ENCODE peak calls at places on chromosome 16, in four cellular contexts. H is ovary, Y is GM12865, U is AG09309. O is an unnamed sample.

GRCh38 chr16:73145166-73145565 is 97.2 kb upstream of the ZFHX3 start:
- DNase-seq in H (no peak), Y (no peak), U (no peak), O (no peak)

GRCh38 chr16:84449156-84450140 is 55.0 kb downstream of the MEAK7 start:
- DNase-seq in H (no peak), Y (no peak), U (no peak), O (no peak)

GRCh38 chr16:11411059-11411550 is 65.8 kb downstream of the RMI2 start:
- DNase-seq in H (no peak), Y (no peak), U (no peak), O (no peak)

GRCh38 chr16:24976971-24977672 is 38.0 kb downstream of the ARHGAP17 start:
- DNase-seq in H (no peak), Y (no peak), U (no peak), O (no peak)

GRCh38 chr16:47887496-47887895 is 268.3 kb downstream of the ABCC12 start:
- DNase-seq in H (no peak), Y (no peak), U (no peak), O (no peak)

GRCh38 chr16:58035356-58036170 is 10.0 kb downstream of the MMP15 start:
- DNase-seq in H (no peak), Y (no peak), U (no peak), O (no peak)

GRCh38 chr16:971981-972315 is 1.2 kb upstream of the LMF1 start:
- DNase-seq in H (no peak), Y (no peak), U (no peak), O (no peak)

GRCh38 chr16:83994703-83995102 is 26.7 kb downstream of the NECAB2 start:
- DNase-seq in H (no peak), Y (no peak), U (no peak), O (no peak)

GRCh38 chr16:67959520-67959919 is 8.9 kb downstream of the SLC12A4 start:
- DNase-seq in H (peak), Y (no peak), U (no peak), O (peak)

GRCh38 chr16:4375717-4376116 is 4.1 kb downstream of the VASN start:
- DNase-seq in H (no peak), Y (no peak), U (no peak), O (no peak)

GRCh38 chr16:1535391-1536291 is 2.2 kb downstream of the TMEM204 start:
- DNase-seq in H (peak), Y (no peak), U (no peak), O (no peak)

GRCh38 chr16:48904333-48904732 is 294.4 kb upstream of the N4BP1 start:
- DNase-seq in H (no peak), Y (no peak), U (no peak), O (no peak)

GRCh38 chr16:73231969-73232554 is 184.1 kb upstream of the ZFHX3 start:
- DNase-seq in H (no peak), Y (no peak), U (no peak), O (no peak)

GRCh38 chr16:69315486-69316311 is 4.5 kb downstream of the VPS4A start:
- DNase-seq in H (no peak), Y (no peak), U (no peak), O (no peak)

GRCh38 chr16:2016407-2016922 is 3.1 kb upstream of the NPW start:
- DNase-seq in H (no peak), Y (no peak), U (no peak), O (no peak)

GRCh38 chr16:75120253-75120652 is 3.7 kb upstream of the LDHD start:
- DNase-seq in H (no peak), Y (no peak), U (no peak), O (no peak)

GRCh38 chr16:56513972-56514371 is 5.9 kb downstream of the BBS2 start:
- DNase-seq in H (no peak), Y (peak), U (peak), O (no peak)

GRCh38 chr16:10966129-10966528 is 21.8 kb downstream of the CLEC16A start:
- DNase-seq in H (no peak), Y (no peak), U (no peak), O (no peak)

GRCh38 chr16:46688101-46688656 is 799 bp downstream of the VPS35 start:
- DNase-seq in H (no peak), Y (no peak), U (no peak), O (peak)

GRCh38 chr16:1295465-1295864 is 14.0 kb upstream of the UBE2I start:
- DNase-seq in H (no peak), Y (no peak), U (no peak), O (no peak)

GRCh38 chr16:68356919-68357286 is 46.1 kb downstream of the PRMT7 start:
- DNase-seq in H (no peak), Y (no peak), U (no peak), O (no peak)

GRCh38 chr16:35745191-35745590 is 2285.8 kb downstream of the TP53TG3F start:
- DNase-seq in H (no peak), Y (no peak), U (no peak), O (no peak)

GRCh38 chr16:19410435-19411153 is 7.1 kb upstream of the TMC5 start:
- DNase-seq in H (no peak), Y (peak), U (no peak), O (no peak)

GRCh38 chr16:88939814-88940195 is 37.2 kb downstream of the CBFA2T3 start:
- DNase-seq in H (no peak), Y (no peak), U (no peak), O (peak)

GRCh38 chr16:85484337-85485295 is 128.5 kb upstream of the GSE1 start:
- DNase-seq in H (no peak), Y (no peak), U (no peak), O (no peak)

GRCh38 chr16:48188449-48189102 is 32.8 kb upstream of the ABCC12 start:
- DNase-seq in H (no peak), Y (peak), U (no peak), O (no peak)

GRCh38 chr16:56915311-56916105 is 16.4 kb upstream of the HERPUD1 start:
- DNase-seq in H (peak), Y (no peak), U (no peak), O (no peak)

DNA sequence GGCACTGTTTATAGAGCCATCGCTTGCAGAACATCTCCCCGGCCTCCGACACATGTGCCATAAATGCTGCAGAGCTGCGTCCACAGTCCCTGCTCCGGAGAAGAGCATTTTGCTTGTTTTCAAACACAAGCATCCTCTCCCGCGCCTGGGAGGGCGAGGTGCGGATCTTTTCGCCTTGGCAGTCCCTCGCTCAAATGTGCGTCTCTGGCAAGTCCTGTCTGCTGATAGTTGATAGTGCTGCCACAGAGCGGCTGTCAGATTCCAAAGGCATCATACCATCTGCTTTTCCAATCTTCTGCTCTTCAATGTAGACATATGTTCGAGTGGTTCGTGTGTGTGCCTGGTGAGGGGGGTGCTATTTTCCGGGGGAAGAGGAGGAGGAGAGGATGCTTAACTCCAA is 603.7 kb downstream of the MAF start:
- DNase-seq in H (no peak), Y (no peak), U (no peak), O (no peak)
- TF ChIP-seq CTCF in H (no peak), Y (no peak), U (no peak), O (no peak)

GRCh38 chr16:51144203-51144602 is 6.9 kb downstream of the SALL1 start:
- DNase-seq in H (no peak), Y (no peak), U (no peak), O (no peak)

GRCh38 chr16:51148674-51149228 is 2.3 kb downstream of the SALL1 start:
- DNase-seq in H (no peak), Y (no peak), U (no peak), O (no peak)

GRCh38 chr16:51149251-51149661 is 1.8 kb downstream of the SALL1 start:
- DNase-seq in H (no peak), Y (no peak), U (no peak), O (no peak)

GRCh38 chr16:51147776-51148673 is 3.0 kb downstream of the SALL1 start:
- DNase-seq in H (no peak), Y (no peak), U (no peak), O (no peak)

DNA sequence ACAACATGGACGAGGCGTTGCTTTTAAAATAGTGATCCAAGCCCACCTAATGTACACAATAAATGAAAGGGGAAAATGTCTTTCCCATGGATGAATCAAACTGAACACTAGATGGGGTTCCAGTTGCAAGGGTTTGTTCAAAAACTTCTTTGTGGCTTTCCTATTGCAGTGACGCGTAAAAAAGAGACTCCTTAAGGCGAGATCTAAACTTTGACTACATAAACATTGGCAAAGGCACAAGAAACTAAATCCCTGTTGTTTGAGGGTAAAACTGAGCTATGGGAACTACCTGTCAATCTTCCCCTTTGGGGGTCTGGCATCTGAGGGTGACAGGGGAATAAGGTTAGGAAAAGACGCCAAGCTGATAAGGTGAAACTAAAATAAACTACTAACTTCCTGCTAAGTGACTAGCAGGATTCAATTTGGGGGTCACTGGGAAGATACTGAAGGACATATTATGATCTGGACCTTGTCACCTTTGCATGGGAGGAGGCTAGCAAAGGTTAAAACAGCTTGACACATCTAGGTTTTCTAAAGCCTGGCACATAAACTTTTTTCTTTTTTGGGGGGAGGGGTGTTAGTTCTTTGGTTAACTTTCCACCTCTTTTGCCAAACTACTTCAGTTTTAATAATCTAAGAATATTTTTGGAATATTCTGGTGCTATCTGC is 4.7 kb downstream of the SALL1 start:
- DNase-seq in H (no peak), Y (no peak), U (no peak), O (no peak)
- TF ChIP-seq CTCF in H (no peak), Y (no peak), U (peak), O (no peak)

GRCh38 chr16:50627419-50627818 is 53.7 kb downstream of the SNX20 start:
- DNase-seq in H (peak), Y (peak), U (no peak), O (peak)
- TF ChIP-seq CTCF in H (peak), Y (peak), U (peak), O (peak)

DNA sequence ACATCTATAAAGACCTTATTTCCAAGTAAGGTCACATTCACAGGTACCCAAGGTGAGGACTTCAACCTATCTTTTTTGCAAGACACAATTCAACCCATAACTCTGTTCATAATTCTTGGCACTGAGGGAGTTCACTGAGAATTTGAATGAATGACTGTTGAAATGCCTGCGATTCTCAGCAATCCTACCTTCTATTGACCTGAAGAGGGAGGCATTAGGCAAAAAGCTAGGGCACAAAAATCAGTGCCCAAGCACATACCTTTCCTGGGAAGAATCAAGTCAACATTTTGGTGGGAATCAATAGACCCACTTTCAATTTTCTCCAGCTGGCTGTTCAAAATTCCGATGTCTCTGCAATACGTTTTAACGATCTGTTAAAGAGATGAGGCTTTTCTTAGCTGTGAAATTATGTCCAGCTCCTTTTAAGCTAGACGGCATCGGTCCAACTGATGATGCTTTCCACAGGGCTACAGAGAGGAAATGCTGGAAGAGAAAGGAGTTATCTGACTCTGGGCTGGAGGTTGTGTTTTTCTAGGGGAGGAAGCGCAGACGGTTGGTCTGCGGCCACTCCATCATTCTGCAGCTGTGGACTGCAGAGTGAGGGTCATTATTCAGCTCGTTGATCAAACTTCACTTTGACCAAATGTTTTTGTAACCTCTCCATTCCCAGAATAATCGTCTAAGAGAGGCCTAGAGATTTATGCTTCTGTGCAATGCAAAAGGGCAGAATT is 25.1 kb downstream of the BCO1 start:
- DNase-seq in H (peak), Y (no peak), U (no peak), O (no peak)
- TF ChIP-seq CTCF in H (no peak), Y (no peak), U (peak), O (no peak)

GRCh38 chr16:64952177-64952576 is 169.7 kb downstream of the CDH11 start:
- DNase-seq in H (no peak), Y (peak), U (peak), O (no peak)

GRCh38 chr16:64951681-64952080 is 170.2 kb downstream of the CDH11 start:
- DNase-seq in H (no peak), Y (no peak), U (no peak), O (no peak)

GRCh38 chr16:64950731-64951130 is 171.1 kb downstream of the CDH11 start:
- DNase-seq in H (no peak), Y (no peak), U (no peak), O (no peak)

GRCh38 chr16:64951193-64951592 is 170.7 kb downstream of the CDH11 start:
- DNase-seq in H (no peak), Y (peak), U (no peak), O (no peak)

DNA sequence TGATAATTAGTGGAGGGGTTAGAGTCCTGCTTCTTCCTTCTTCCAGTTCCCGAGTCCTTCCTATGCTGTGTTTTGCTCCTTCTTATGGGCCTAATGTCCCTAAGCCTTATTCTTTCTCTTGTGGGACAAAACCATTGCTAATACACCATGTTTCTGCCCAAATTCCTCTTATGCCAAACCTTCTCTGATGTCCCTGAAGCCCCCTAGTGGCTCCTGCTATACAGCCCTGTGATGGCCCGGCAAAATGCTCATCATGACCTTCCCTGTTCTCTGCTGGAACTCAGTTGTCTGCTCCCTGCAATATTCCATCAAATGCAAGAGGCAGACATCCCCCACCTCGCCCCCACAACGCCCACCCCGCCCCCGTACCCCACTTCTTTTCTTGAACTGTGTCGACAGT is 171.6 kb downstream of the CDH11 start:
- DNase-seq in H (no peak), Y (no peak), U (no peak), O (no peak)
- TF ChIP-seq CTCF in H (no peak), Y (no peak), U (peak), O (no peak)

DNA sequence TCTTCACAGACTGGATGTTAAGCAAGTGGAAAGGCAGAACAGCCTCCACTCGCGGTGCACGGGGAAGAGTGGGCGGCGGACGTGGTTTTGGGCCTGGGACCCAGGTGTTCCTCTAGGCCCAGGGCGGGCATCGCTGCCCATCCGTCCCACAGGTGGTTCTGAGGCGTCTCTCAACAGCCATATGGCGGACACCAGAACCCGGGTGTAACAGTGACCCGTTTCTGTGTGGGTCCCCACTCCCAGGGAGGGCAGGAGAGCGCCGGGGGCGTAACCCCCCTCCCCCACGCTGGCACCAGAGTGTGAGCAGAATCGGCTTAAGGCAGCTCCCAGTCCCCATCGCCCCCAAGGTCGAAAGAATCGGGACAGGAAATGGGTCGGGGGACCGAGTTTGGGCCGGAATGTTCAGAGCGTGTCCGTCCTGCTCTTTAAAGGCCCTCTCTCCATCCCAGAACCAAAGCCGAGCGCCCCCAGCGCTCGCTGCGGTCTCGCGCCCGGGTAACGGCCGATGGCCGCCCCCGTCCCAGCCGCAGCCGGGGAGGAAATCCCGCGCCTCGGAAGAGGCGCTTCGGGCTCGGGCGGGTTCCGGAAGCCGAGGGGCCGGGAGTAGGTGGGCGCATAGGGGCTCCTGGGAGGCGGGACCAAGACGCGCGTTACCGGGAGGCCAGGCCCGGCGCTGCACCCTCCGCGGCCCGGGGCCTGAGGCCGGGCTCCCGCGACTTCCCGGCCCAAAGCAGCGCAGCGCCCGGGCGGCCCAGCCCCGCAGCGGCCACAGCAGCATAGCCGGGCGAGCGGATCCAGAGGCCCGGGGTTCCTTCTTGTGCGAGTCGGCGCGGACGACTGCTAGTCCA is at the start of gene TK2:
- DNase-seq in H (peak), Y (peak), U (no peak), O (peak)
- TF ChIP-seq CTCF in H (no peak), Y (no peak), U (peak), O (peak)

GRCh38 chr16:21264226-21265036 is 13.7 kb downstream of the CRYM start:
- DNase-seq in H (no peak), Y (no peak), U (no peak), O (peak)

GRCh38 chr16:21265104-21265825 is 12.8 kb downstream of the CRYM start:
- DNase-seq in H (no peak), Y (peak), U (no peak), O (peak)

GRCh38 chr16:21260870-21261791 is 17.0 kb downstream of the CRYM start:
- DNase-seq in H (no peak), Y (no peak), U (peak), O (no peak)

GRCh38 chr16:21262779-21263639 is 15.1 kb downstream of the CRYM start:
- DNase-seq in H (no peak), Y (no peak), U (no peak), O (no peak)

GRCh38 chr16:21263640-21264211 is 14.4 kb downstream of the CRYM start:
- DNase-seq in H (no peak), Y (peak), U (peak), O (no peak)
- TF ChIP-seq CTCF in H (no peak), Y (no peak), U (no peak), O (no peak)

GRCh38 chr16:9480503-9480902 is 389.1 kb downstream of the HAPSTR1 start:
- DNase-seq in H (no peak), Y (no peak), U (no peak), O (no peak)

GRCh38 chr16:9481749-9482148 is 390.3 kb downstream of the HAPSTR1 start:
- DNase-seq in H (no peak), Y (no peak), U (no peak), O (no peak)

GRCh38 chr16:9476744-9477143 is 385.3 kb downstream of the HAPSTR1 start:
- DNase-seq in H (no peak), Y (peak), U (no peak), O (no peak)

GRCh38 chr16:9484436-9484835 is 393.0 kb downstream of the HAPSTR1 start:
- DNase-seq in H (no peak), Y (no peak), U (no peak), O (no peak)

GRCh38 chr16:9479008-9479407 is 387.6 kb downstream of the HAPSTR1 start:
- DNase-seq in H (no peak), Y (no peak), U (no peak), O (no peak)
- TF ChIP-seq CTCF in H (no peak), Y (no peak), U (no peak), O (no peak)

O was measured in left ventricle myocardium inferior.